ENCODE peak calls at places on chromosomes 6 and 20, in six cellular contexts. P is KBM-7, E is Karpas-422, B is amniotic stem cell, L is ELF-1, K is AG20443. R is an unnamed sample.

GRCh38 chr20:8124639-8125038 is 7.4 kb upstream of the PLCB1 start:
- DNase-seq in P (no peak), E (no peak), B (no peak), L (no peak), K (no peak), R (no peak)

GRCh38 chr20:49510562-49511117 is 28.2 kb upstream of the KCNB1 start:
- DNase-seq in P (no peak), E (no peak), B (peak; percentile 83), L (no peak), K (peak; percentile 91), R (peak; percentile 98)

GRCh38 chr6:105941616-105942412 is 144.3 kb upstream of the PRDM1 start:
- DNase-seq in P (no peak), E (no peak), B (no peak), L (no peak), K (no peak), R (peak; percentile 47)

GRCh38 chr6:47437592-47437991 is 40.0 kb upstream of the CD2AP start:
- DNase-seq in P (peak; percentile 26), E (no peak), B (no peak), L (no peak), K (no peak), R (no peak)

GRCh38 chr6:169789146-169789943 is 37.9 kb downstream of the ERMARD start:
- DNase-seq in P (no peak), E (no peak), B (no peak), L (peak; percentile 48), K (no peak), R (no peak)

GRCh38 chr6:104642871-104643270 is 216.8 kb downstream of the HACE1 start:
- DNase-seq in P (no peak), E (no peak), B (no peak), L (no peak), K (peak; percentile 15), R (peak; percentile 23)

GRCh38 chr6:37565267-37566208 is 65.8 kb upstream of the CCDC167 start:
- DNase-seq in P (no peak), E (peak; percentile 73), B (no peak), L (peak; percentile 96), K (no peak), R (no peak)

GRCh38 chr6:13427838-13428527 is 59.4 kb downstream of the GFOD1 start:
- DNase-seq in P (peak; percentile 87), E (peak; percentile 91), B (no peak), L (peak; percentile 47), K (no peak), R (no peak)

GRCh38 chr6:85394853-85395538 is 54.9 kb upstream of the NT5E start:
- DNase-seq in P (no peak), E (peak; percentile 25), B (no peak), L (no peak), K (no peak), R (peak; percentile 47)

GRCh38 chr6:133130863-133131262 is 110.3 kb upstream of the EYA4 start:
- DNase-seq in P (no peak), E (no peak), B (no peak), L (peak; percentile 63), K (no peak), R (no peak)

GRCh38 chr6:137261393-137262154 is 42.4 kb upstream of the IFNGR1 start:
- DNase-seq in P (peak; percentile 35), E (peak; percentile 79), B (no peak), L (no peak), K (no peak), R (peak; percentile 36)

GRCh38 chr6:105137388-105137787 is 42.4 kb downstream of the POPDC3 start:
- DNase-seq in P (no peak), E (no peak), B (no peak), L (peak; percentile 17), K (peak; percentile 57), R (no peak)

GRCh38 chr6:20876016-20876415 is 341.8 kb downstream of the CDKAL1 start:
- DNase-seq in P (no peak), E (no peak), B (peak; percentile 19), L (no peak), K (peak; percentile 41), R (peak; percentile 72)

GRCh38 chr20:64121586-64121985 is 14.2 kb upstream of the NPBWR2 start:
- DNase-seq in P (no peak), E (no peak), B (no peak), L (no peak), K (no peak), R (no peak)

GRCh38 chr6:7911345-7911725 is 747 bp upstream of the TXNDC5 start:
- DNase-seq in P (no peak), E (no peak), B (no peak), L (no peak), K (no peak), R (no peak)

GRCh38 chr6:57177545-57178225 is 5.6 kb downstream of the BAG2 start:
- DNase-seq in P (no peak), E (no peak), B (no peak), L (no peak), K (peak; percentile 55), R (peak; percentile 69)

GRCh38 chr6:131400782-131401496 is 172.1 kb upstream of the ARG1 start:
- DNase-seq in P (peak; percentile 6), E (no peak), B (no peak), L (no peak), K (no peak), R (no peak)

GRCh38 chr6:126312013-126312665 is 27.8 kb upstream of the CENPW start:
- DNase-seq in P (peak; percentile 9), E (no peak), B (no peak), L (no peak), K (peak; percentile 11), R (no peak)

GRCh38 chr20:22974354-22974753 is 60.8 kb upstream of the SSTR4 start:
- DNase-seq in P (peak; percentile 42), E (peak; percentile 78), B (no peak), L (peak; percentile 34), K (no peak), R (no peak)

GRCh38 chr20:3679749-3680700 is 1.8 kb downstream of the ADAM33 start:
- DNase-seq in P (no peak), E (no peak), B (peak; percentile 62), L (peak; percentile 89), K (peak; percentile 77), R (peak; percentile 96)

GRCh38 chr6:112879920-112880413 is 532.8 kb downstream of the RFPL4B start:
- DNase-seq in P (peak; percentile 38), E (peak; percentile 83), B (no peak), L (peak; percentile 96), K (no peak), R (peak; percentile 6)

GRCh38 chr20:34604980-34605788 is 46.7 kb downstream of the MAP1LC3A start:
- DNase-seq in P (no peak), E (no peak), B (no peak), L (no peak), K (peak; percentile 57), R (peak; percentile 68)

GRCh38 chr20:23240519-23240918 is 110.1 kb upstream of the NXT1 start:
- DNase-seq in P (no peak), E (no peak), B (no peak), L (no peak), K (no peak), R (no peak)

GRCh38 chr20:53676987-53677386 is 83.3 kb upstream of the ZNF217 start:
- DNase-seq in P (no peak), E (no peak), B (no peak), L (no peak), K (no peak), R (no peak)

GRCh38 chr20:50494428-50494827 is 15.8 kb upstream of the PTPN1 start:
- DNase-seq in P (no peak), E (no peak), B (no peak), L (no peak), K (no peak), R (no peak)

GRCh38 chr6:52394251-52394666 is 25.9 kb upstream of the EFHC1 start:
- DNase-seq in P (no peak), E (no peak), B (no peak), L (no peak), K (no peak), R (no peak)

GRCh38 chr6:32436995-32437836 is 2.5 kb upstream of the HLA-DRA start:
- DNase-seq in P (peak; percentile 73), E (peak; percentile 96), B (no peak), L (no peak), K (peak; percentile 22), R (peak; percentile 18)

R was measured in AG10803.